ENCODE peak calls at places on chromosome X, in nine cellular contexts. One of them, this sample, is unnamed.
A peak's percentile ranks its signal among the peaks of the same experiment; 100 is the strongest.

GRCh38 chrX:84192006-84192405 is 4.0 kb upstream of the RPS6KA6 start:
- DNase-seq in glomerular endothelial cell: no peak
- DNase-seq in posterior cingulate gyrus: no peak
- DNase-seq in cardiac fibroblast: no peak
- DNase-seq in RPMI8226: no peak
- DNase-seq in cortex of kidney: no peak
- DNase-seq in esophagus squamous epithelium: no peak
- DNase-seq in RWPE1: no peak
- DNase-seq in activated gamma-delta T cell treated with Interleukin-2 at 50 U/mL for 16 hours: no peak
- DNase-seq in this sample: no peak

GRCh38 chrX:41802958-41803357 is 79.0 kb downstream of the GPR82 start:
- DNase-seq in cortex of kidney: no peak
- DNase-seq in esophagus squamous epithelium: no peak
- DNase-seq in posterior cingulate gyrus: no peak
- DNase-seq in glomerular endothelial cell: no peak
- DNase-seq in cardiac fibroblast: no peak
- DNase-seq in activated gamma-delta T cell treated with Interleukin-2 at 50 U/mL for 16 hours: no peak
- DNase-seq in RPMI8226: no peak
- DNase-seq in RWPE1: no peak
- DNase-seq in this sample: no peak

GRCh38 chrX:38804481-38805293 is 3.4 kb downstream of the MID1IP1 start:
- DNase-seq in RWPE1: no peak
- DNase-seq in RPMI8226: peak; percentile 39
- DNase-seq in glomerular endothelial cell: no peak
- DNase-seq in esophagus squamous epithelium: no peak
- DNase-seq in cortex of kidney: no peak
- DNase-seq in posterior cingulate gyrus: no peak
- DNase-seq in activated gamma-delta T cell treated with Interleukin-2 at 50 U/mL for 16 hours: peak; percentile 17
- DNase-seq in cardiac fibroblast: peak; percentile 36
- DNase-seq in this sample: peak; percentile 35

GRCh38 chrX:86002076-86002896 is 45.1 kb downstream of the CHM start:
- DNase-seq in esophagus squamous epithelium: no peak
- DNase-seq in RPMI8226: no peak
- DNase-seq in cardiac fibroblast: peak; percentile 7
- DNase-seq in activated gamma-delta T cell treated with Interleukin-2 at 50 U/mL for 16 hours: no peak
- DNase-seq in posterior cingulate gyrus: no peak
- DNase-seq in cortex of kidney: no peak
- DNase-seq in RWPE1: peak; percentile 1
- DNase-seq in glomerular endothelial cell: no peak
- DNase-seq in this sample: peak; percentile 8

GRCh38 chrX:1126738-1127137 is 85.7 kb downstream of the CRLF2 start:
- DNase-seq in cortex of kidney: no peak
- DNase-seq in RWPE1: no peak
- DNase-seq in cardiac fibroblast: no peak
- DNase-seq in esophagus squamous epithelium: no peak
- DNase-seq in RPMI8226: no peak
- DNase-seq in posterior cingulate gyrus: no peak
- DNase-seq in activated gamma-delta T cell treated with Interleukin-2 at 50 U/mL for 16 hours: no peak
- DNase-seq in glomerular endothelial cell: no peak
- DNase-seq in this sample: no peak

GRCh38 chrX:97446298-97446882 is 562.7 kb downstream of the RPA4 start:
- DNase-seq in posterior cingulate gyrus: no peak
- DNase-seq in RPMI8226: no peak
- DNase-seq in cortex of kidney: no peak
- DNase-seq in RWPE1: no peak
- DNase-seq in glomerular endothelial cell: no peak
- DNase-seq in cardiac fibroblast: peak; percentile 10
- DNase-seq in activated gamma-delta T cell treated with Interleukin-2 at 50 U/mL for 16 hours: no peak
- DNase-seq in esophagus squamous epithelium: no peak
- DNase-seq in this sample: peak; percentile 20

GRCh38 chrX:55340896-55341433 is 76.2 kb upstream of the PAGE3 start:
- DNase-seq in cardiac fibroblast: no peak
- DNase-seq in esophagus squamous epithelium: no peak
- DNase-seq in activated gamma-delta T cell treated with Interleukin-2 at 50 U/mL for 16 hours: no peak
- DNase-seq in RPMI8226: no peak
- DNase-seq in glomerular endothelial cell: no peak
- DNase-seq in cortex of kidney: no peak
- DNase-seq in posterior cingulate gyrus: no peak
- DNase-seq in RWPE1: no peak
- DNase-seq in this sample: no peak

GRCh38 chrX:106300239-106300638 is 132.1 kb downstream of the PWWP3B start:
- DNase-seq in cardiac fibroblast: no peak
- DNase-seq in cortex of kidney: no peak
- DNase-seq in RWPE1: peak; percentile 30
- DNase-seq in RPMI8226: no peak
- DNase-seq in esophagus squamous epithelium: no peak
- DNase-seq in activated gamma-delta T cell treated with Interleukin-2 at 50 U/mL for 16 hours: no peak
- DNase-seq in posterior cingulate gyrus: no peak
- DNase-seq in glomerular endothelial cell: no peak
- DNase-seq in this sample: no peak

GRCh38 chrX:148806145-148806868 is 305.9 kb downstream of the AFF2 start:
- DNase-seq in cortex of kidney: no peak
- DNase-seq in esophagus squamous epithelium: no peak
- DNase-seq in cardiac fibroblast: no peak
- DNase-seq in activated gamma-delta T cell treated with Interleukin-2 at 50 U/mL for 16 hours: no peak
- DNase-seq in RPMI8226: no peak
- DNase-seq in RWPE1: no peak
- DNase-seq in glomerular endothelial cell: no peak
- DNase-seq in posterior cingulate gyrus: no peak
- DNase-seq in this sample: no peak

GRCh38 chrX:129549124-129549523 is 9.1 kb downstream of the OCRL start:
- DNase-seq in activated gamma-delta T cell treated with Interleukin-2 at 50 U/mL for 16 hours: no peak
- DNase-seq in esophagus squamous epithelium: no peak
- DNase-seq in RWPE1: no peak
- DNase-seq in RPMI8226: no peak
- DNase-seq in cortex of kidney: no peak
- DNase-seq in glomerular endothelial cell: no peak
- DNase-seq in cardiac fibroblast: no peak
- DNase-seq in posterior cingulate gyrus: no peak
- DNase-seq in this sample: no peak

GRCh38 chrX:151796576-151796975 is 62.0 kb downstream of the CNGA2 start:
- DNase-seq in glomerular endothelial cell: no peak
- DNase-seq in esophagus squamous epithelium: no peak
- DNase-seq in RWPE1: no peak
- DNase-seq in cortex of kidney: no peak
- DNase-seq in posterior cingulate gyrus: no peak
- DNase-seq in activated gamma-delta T cell treated with Interleukin-2 at 50 U/mL for 16 hours: no peak
- DNase-seq in RPMI8226: no peak
- DNase-seq in cardiac fibroblast: no peak
- DNase-seq in this sample: no peak

GRCh38 chrX:150329282-150329681 is 33.8 kb upstream of the MAMLD1 start:
- DNase-seq in RPMI8226: no peak
- DNase-seq in cortex of kidney: no peak
- DNase-seq in posterior cingulate gyrus: no peak
- DNase-seq in activated gamma-delta T cell treated with Interleukin-2 at 50 U/mL for 16 hours: no peak
- DNase-seq in glomerular endothelial cell: no peak
- DNase-seq in RWPE1: no peak
- DNase-seq in esophagus squamous epithelium: no peak
- DNase-seq in cardiac fibroblast: no peak
- DNase-seq in this sample: no peak

GRCh38 chrX:139200793-139201192 is 329.7 kb upstream of the F9 start:
- DNase-seq in RWPE1: no peak
- DNase-seq in esophagus squamous epithelium: no peak
- DNase-seq in cardiac fibroblast: no peak
- DNase-seq in activated gamma-delta T cell treated with Interleukin-2 at 50 U/mL for 16 hours: no peak
- DNase-seq in posterior cingulate gyrus: no peak
- DNase-seq in glomerular endothelial cell: no peak
- DNase-seq in cortex of kidney: no peak
- DNase-seq in RPMI8226: no peak
- DNase-seq in this sample: peak; percentile 55